ENCODE peak calls at places on chromosomes 3 and 15, in nine cellular contexts. X, O, Q, R, L, K, A, S and F are unnamed samples.
A peak's percentile ranks its signal among the peaks of the same experiment; 100 is the strongest.

GRCh38 chr3:88203537-88204143 is 53.9 kb downstream of the C3orf38 start:
- DNase-seq in X (peak; percentile 51), O (peak; percentile 72), Q (no peak), R (no peak), L (peak; percentile 73), K (peak; percentile 86), A (peak; percentile 35), S (peak; percentile 80), F (peak; percentile 70)

GRCh38 chr15:25508369-25509002 is 69.7 kb upstream of the UBE3A start:
- DNase-seq in X (no peak), O (no peak), Q (no peak), R (no peak), L (peak; percentile 33), K (peak; percentile 73), A (peak; percentile 43), S (no peak), F (peak; percentile 66)

GRCh38 chr3:174810256-174810655 is 48.9 kb upstream of the NAALADL2 start:
- DNase-seq in X (no peak), O (no peak), Q (no peak), R (no peak), L (no peak), K (no peak), A (no peak), S (no peak), F (no peak)

GRCh38 chr15:95018888-95019545 is 787.7 kb downstream of the MCTP2 start:
- DNase-seq in X (no peak), O (peak; percentile 3), Q (no peak), R (no peak), L (peak; percentile 94), K (no peak), A (peak; percentile 82), S (no peak), F (peak; percentile 31)

GRCh38 chr3:122067214-122067550 is 12.0 kb downstream of the CD86 start:
- DNase-seq in X (no peak), O (no peak), Q (no peak), R (no peak), L (no peak), K (no peak), A (no peak), S (no peak), F (no peak)

GRCh38 chr15:33104276-33104675 is 90.2 kb downstream of the FMN1 start:
- DNase-seq in X (no peak), O (peak; percentile 16), Q (no peak), R (no peak), L (peak; percentile 93), K (no peak), A (peak; percentile 85), S (no peak), F (peak; percentile 50)

GRCh38 chr3:149319750-149320149 is 13.7 kb downstream of the TM4SF18 start:
- DNase-seq in X (no peak), O (no peak), Q (no peak), R (no peak), L (no peak), K (no peak), A (no peak), S (no peak), F (no peak)

GRCh38 chr3:12695916-12696315 is 32.0 kb upstream of the RAF1 start:
- DNase-seq in X (no peak), O (no peak), Q (no peak), R (no peak), L (no peak), K (no peak), A (no peak), S (no peak), F (no peak)